ENCODE peak calls at places on chromosomes 7 and 10, in six cellular contexts. P is spleen; B is anterior cingulate cortex; K is activated CD8-positive, alpha-beta T cell treated with anti-CD3 and anti-CD28 coated beads for 36 hours; M is HT-29; Z is GM23338. V is an unnamed sample.

GRCh38 chr7:14851610-14852009 is 50.9 kb downstream of the DGKB start:
- DNase-seq in M (no peak), B (no peak), Z (no peak), K (no peak), P (no peak), V (no peak)

GRCh38 chr10:48518926-48519730 is 85.7 kb downstream of the ARHGAP22 start:
- DNase-seq in B (no peak), M (no peak), P (peak), K (peak), Z (no peak), V (no peak)

GRCh38 chr7:93315896-93316295 is 83.7 kb downstream of the VPS50 start:
- DNase-seq in P (no peak), K (no peak), B (no peak), Z (no peak), M (no peak), V (no peak)

GRCh38 chr10:34319197-34319846 is 495.8 kb downstream of the PARD3 start:
- DNase-seq in Z (no peak), P (no peak), M (peak), B (no peak), K (no peak), V (no peak)

GRCh38 chr7:107958764-107959526 is 44.0 kb downstream of the LAMB1 start:
- DNase-seq in P (no peak), K (no peak), Z (no peak), M (no peak), B (no peak), V (no peak)

GRCh38 chr7:80078159-80078731 is 56.4 kb upstream of the GNAI1 start:
- DNase-seq in M (no peak), Z (no peak), B (no peak), P (no peak), K (peak), V (no peak)

GRCh38 chr7:77887567-77887966 is 89.0 kb downstream of the PHTF2 start:
- DNase-seq in M (no peak), P (no peak), B (no peak), Z (no peak), K (no peak), V (no peak)

GRCh38 chr10:36802523-36803153 is 322.8 kb upstream of the ANKRD30A start:
- DNase-seq in B (peak), P (no peak), K (no peak), Z (no peak), M (no peak), V (no peak)

GRCh38 chr7:138328215-138328614 is 131.8 kb upstream of the TRIM24 start:
- DNase-seq in K (no peak), P (no peak), M (no peak), Z (peak), B (no peak), V (peak)

GRCh38 chr10:103575416-103576075 is 82.0 kb downstream of the NEURL1 start:
- DNase-seq in Z (no peak), P (no peak), K (no peak), M (no peak), B (no peak), V (no peak)

GRCh38 chr7:5170251-5170650 is 19.8 kb upstream of the WIPI2 start:
- DNase-seq in P (no peak), B (no peak), M (no peak), Z (no peak), K (peak), V (no peak)

GRCh38 chr7:128894101-128894440 is 16.4 kb downstream of the KCP start:
- DNase-seq in K (no peak), Z (no peak), P (peak), B (no peak), M (no peak), V (no peak)

V was measured in NT2/D1.